ENCODE peak calls at places on chromosomes 3 and 15, in four cellular contexts. O, R, M and W are unnamed samples.

GRCh38 chr3:193780810-193781472 is 187.9 kb downstream of the OPA1 start:
- DNase-seq in O (peak; percentile 72), R (peak; percentile 44), M (peak; percentile 77), W (peak; percentile 71)

GRCh38 chr3:197958346-197958745 is 1.7 kb upstream of the LMLN start:
- DNase-seq in O (no peak), R (no peak), M (peak; percentile 50), W (no peak)

GRCh38 chr3:120349819-120350125 is 618 bp upstream of the LRRC58 start:
- DNase-seq in O (no peak), R (no peak), M (no peak), W (peak; percentile 30)

GRCh38 chr3:30604566-30604965 is 1.8 kb upstream of the TGFBR2 start:
- DNase-seq in O (no peak), R (no peak), M (no peak), W (no peak)

GRCh38 chr3:169255506-169255905 is 408.0 kb downstream of the MECOM start:
- DNase-seq in O (no peak), R (no peak), M (no peak), W (no peak)

GRCh38 chr3:152524198-152525140 is 255.7 kb downstream of the MBNL1 start:
- DNase-seq in O (no peak), R (peak; percentile 33), M (peak; percentile 76), W (peak; percentile 18)

GRCh38 chr3:10204921-10205320 is 40.2 kb downstream of the IRAK2 start:
- DNase-seq in O (no peak), R (no peak), M (no peak), W (no peak)

GRCh38 chr3:112605285-112605684 is 35.7 kb downstream of the CCDC80 start:
- DNase-seq in O (no peak), R (no peak), M (no peak), W (no peak)

GRCh38 chr15:70437089-70437488 is 326.3 kb downstream of the UACA start:
- DNase-seq in O (no peak), R (peak; percentile 58), M (no peak), W (no peak)

GRCh38 chr15:39246523-39246922 is 334.4 kb upstream of the THBS1 start:
- DNase-seq in O (no peak), R (no peak), M (no peak), W (no peak)

DNA sequence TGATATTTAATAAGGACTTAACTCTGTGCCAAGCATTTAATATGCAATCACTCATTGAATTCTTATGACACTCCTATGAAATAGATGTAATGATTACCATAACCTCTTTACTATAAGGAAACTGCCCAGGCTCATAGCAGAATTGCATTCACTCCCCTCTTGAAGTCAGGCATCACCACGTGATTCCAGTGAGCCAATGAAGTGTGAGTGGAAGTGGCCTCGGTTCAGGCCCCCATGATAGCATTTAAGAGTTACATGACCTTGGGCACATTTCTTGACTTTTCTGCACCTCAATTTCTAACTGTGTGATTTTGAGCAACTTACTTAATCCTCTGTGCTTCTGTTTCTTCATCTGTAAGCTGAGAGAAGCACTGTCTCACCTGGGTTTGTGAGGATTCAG is 62.8 kb upstream of the CLDN18 start:
- DNase-seq in O (no peak), R (no peak), M (no peak), W (no peak)
- TF ChIP-seq ELF4 in O (no peak), R (no peak), M (no peak), W (no peak)

GRCh38 chr3:172153335-172153861 is 114.0 kb downstream of the FNDC3B start:
- DNase-seq in O (no peak), R (no peak), M (peak; percentile 61), W (no peak)
- TF ChIP-seq ELF4 in O (no peak), R (no peak), M (no peak), W (no peak)

GRCh38 chr15:68052431-68052830 is 1.7 kb upstream of the PIAS1 start:
- DNase-seq in O (no peak), R (no peak), M (no peak), W (no peak)
- TF ChIP-seq ELF4 in O (no peak), R (no peak), M (no peak), W (no peak)

DNA sequence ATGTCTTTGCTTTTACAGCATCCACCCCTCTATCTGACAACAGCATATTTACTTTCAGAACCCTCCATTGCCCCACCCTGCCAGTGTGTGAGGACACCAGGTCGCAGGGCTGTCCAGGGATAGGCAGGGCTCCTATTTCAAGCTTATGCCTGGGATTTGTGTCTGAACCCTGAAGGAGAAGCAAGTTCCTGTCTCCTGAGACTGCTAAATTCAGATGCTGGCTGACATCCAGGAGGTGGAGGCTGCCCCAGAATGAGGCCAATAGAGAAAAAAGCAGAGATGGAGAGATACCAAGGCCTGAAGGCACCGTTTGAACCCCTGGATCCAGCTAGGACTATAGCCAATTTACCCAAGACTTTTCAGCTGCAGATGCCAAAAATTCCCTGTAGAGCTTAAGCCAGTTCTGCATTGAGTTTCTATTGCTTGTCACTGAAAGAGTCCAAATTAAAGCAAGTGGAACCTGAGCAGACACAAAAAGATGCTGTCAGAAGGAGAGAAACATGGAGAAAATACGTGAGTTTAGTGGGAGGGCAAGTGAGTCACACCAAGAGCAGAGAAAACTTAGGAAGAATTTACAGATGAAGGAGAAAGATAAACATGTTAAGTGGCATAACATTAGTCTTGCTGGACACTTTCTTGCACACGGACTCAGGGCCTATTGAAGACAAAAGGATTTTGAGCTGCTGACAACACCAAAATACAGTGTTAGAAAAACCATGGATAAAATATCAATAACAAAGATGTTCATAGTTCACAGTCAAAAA is 148.6 kb downstream of the CNTN3 start:
- DNase-seq in O (peak; percentile 8), R (no peak), M (no peak), W (no peak)
- TF ChIP-seq ELF4 in O (no peak), R (no peak), M (no peak), W (no peak)

GRCh38 chr15:78909791-78910228 is 35.0 kb downstream of the CTSH start:
- DNase-seq in O (peak; percentile 65), R (peak; percentile 42), M (peak; percentile 62), W (peak; percentile 73)
- TF ChIP-seq ELF4 in O (no peak), R (no peak), M (no peak), W (no peak)

GRCh38 chr3:29318251-29318650 is 37.4 kb downstream of the RBMS3 start:
- DNase-seq in O (no peak), R (no peak), M (no peak), W (no peak)
- TF ChIP-seq ELF4 in O (no peak), R (no peak), M (no peak), W (no peak)